ENCODE peak calls at places on chromosome 15, in seven cellular contexts. K is dermis blood vessel endothelial cell; E is stimulated activated CD4-positive, alpha-beta T cell treated with anti-CD3 and anti-CD28 coated beads, Interleukin-4, amount 100 ng/mL, for 48 hours; Z is stimulated activated CD8-positive, alpha-beta memory T cell treated with anti-CD3 and anti-CD28 coated beads, Interleukin-7, amount 100 ng/mL, for 1 hour; P is NCI-H1436 treated with DMSO at 0.1 percent for 48 hours; X is ovary; U is ureter. V is an unnamed sample.

GRCh38 chr15:73897441-73898261 is 24.3 kb downstream of the TBC1D21 start:
- DNase-seq in K (peak), E (peak), Z (peak), P (no peak), X (no peak), U (no peak), V (peak)

GRCh38 chr15:100301905-100302431 is 39.8 kb downstream of the ADAMTS17 start:
- DNase-seq in K (no peak), E (no peak), Z (no peak), P (no peak), X (no peak), U (no peak), V (no peak)

GRCh38 chr15:69000091-69000490 is 14.4 kb upstream of the NOX5 start:
- DNase-seq in K (no peak), E (no peak), Z (no peak), P (no peak), X (no peak), U (no peak), V (no peak)

GRCh38 chr15:66592505-66593218 is 26.9 kb upstream of the LCTL start:
- DNase-seq in K (no peak), E (no peak), Z (no peak), P (no peak), X (no peak), U (no peak), V (no peak)

GRCh38 chr15:57708047-57708446 is 1.5 kb downstream of the POLR2M start:
- DNase-seq in K (peak), E (no peak), Z (no peak), P (no peak), X (no peak), U (no peak), V (peak)

GRCh38 chr15:88334436-88334835 is 77.9 kb upstream of the NTRK3 start:
- DNase-seq in K (no peak), E (no peak), Z (no peak), P (no peak), X (no peak), U (no peak), V (no peak)

GRCh38 chr15:71096676-71097075 is 18.6 kb upstream of the THSD4 start:
- DNase-seq in K (peak), E (no peak), Z (no peak), P (no peak), X (no peak), U (no peak), V (peak)

GRCh38 chr15:25504307-25504706 is 65.5 kb upstream of the UBE3A start:
- DNase-seq in K (no peak), E (no peak), Z (no peak), P (no peak), X (no peak), U (no peak), V (no peak)

GRCh38 chr15:90826886-90827435 is 41.4 kb upstream of the FURIN start:
- DNase-seq in K (no peak), E (no peak), Z (no peak), P (no peak), X (no peak), U (no peak), V (no peak)

GRCh38 chr15:37891754-37892368 is 42.6 kb upstream of the TMCO5A start:
- DNase-seq in K (peak), E (no peak), Z (no peak), P (no peak), X (no peak), U (no peak), V (peak)

GRCh38 chr15:57334257-57334656 is 42.0 kb upstream of the CGNL1 start:
- DNase-seq in K (peak), E (no peak), Z (no peak), P (no peak), X (no peak), U (peak), V (peak)

GRCh38 chr15:49627407-49627877 is 6.6 kb downstream of the DTWD1 start:
- DNase-seq in K (peak), E (no peak), Z (no peak), P (no peak), X (no peak), U (no peak), V (peak)

GRCh38 chr15:35547775-35548364 is 1.9 kb upstream of the DPH6 start:
- DNase-seq in K (no peak), E (no peak), Z (no peak), P (no peak), X (peak), U (no peak), V (no peak)

GRCh38 chr15:66658057-66658456 is 44.0 kb upstream of the SMAD6 start:
- DNase-seq in K (no peak), E (no peak), Z (no peak), P (no peak), X (no peak), U (no peak), V (no peak)

GRCh38 chr15:61459785-61460707 is 230.9 kb upstream of the RORA start:
- DNase-seq in K (peak), E (no peak), Z (no peak), P (no peak), X (no peak), U (no peak), V (peak)

GRCh38 chr15:63712828-63713520 is 115.8 kb downstream of the FBXL22 start:
- DNase-seq in K (no peak), E (no peak), Z (no peak), P (no peak), X (no peak), U (no peak), V (no peak)

GRCh38 chr15:98321916-98322315 is 326.4 kb upstream of the IGF1R start:
- DNase-seq in K (no peak), E (no peak), Z (no peak), P (peak), X (no peak), U (no peak), V (peak)

GRCh38 chr15:77070180-77070499 is 769 bp downstream of the TSPAN3 start:
- DNase-seq in K (no peak), E (no peak), Z (no peak), P (no peak), X (no peak), U (no peak), V (no peak)

GRCh38 chr15:96330450-96331140 is at the start of gene NR2F2:
- DNase-seq in K (peak), E (peak), Z (no peak), P (peak), X (peak), U (peak), V (peak)

GRCh38 chr15:96333194-96334016 is 2.9 kb downstream of the NR2F2 start:
- DNase-seq in K (peak), E (no peak), Z (no peak), P (no peak), X (peak), U (peak), V (no peak)

GRCh38 chr15:22980189-22981136 is at the start of gene CYFIP1:
- DNase-seq in K (peak), E (peak), Z (no peak), P (no peak), X (peak), U (peak), V (peak)